ENCODE peak calls at places on chromosomes 12 and 14, in five cellular contexts. Q is Peyer's patch, N is heart left ventricle, C is cardiac fibroblast, G is AG09309. R is an unnamed sample.

GRCh38 chr14:23633160-23633701 is 2.9 kb upstream of the DHRS2 start:
- DNase-seq in Q (no peak), C (no peak), N (no peak), G (no peak), R (no peak)

GRCh38 chr14:51160871-51161270 is 66.0 kb upstream of the TRIM9 start:
- DNase-seq in C (no peak), N (no peak), Q (no peak), G (no peak), R (no peak)

GRCh38 chr12:32988982-32989381 is 92.4 kb upstream of the PKP2 start:
- DNase-seq in N (no peak), Q (no peak), C (no peak), G (no peak), R (peak; percentile 14)

GRCh38 chr14:73289308-73289707 is 52.0 kb downstream of the PAPLN start:
- DNase-seq in Q (no peak), G (no peak), C (no peak), N (no peak), R (no peak)

GRCh38 chr14:97546491-97546890 is 749.3 kb downstream of the VRK1 start:
- DNase-seq in G (no peak), C (no peak), N (no peak), Q (no peak), R (no peak)

GRCh38 chr12:63922446-63922845 is 77.9 kb downstream of the SRGAP1 start:
- DNase-seq in Q (no peak), C (peak; percentile 73), N (no peak), G (peak; percentile 81), R (no peak)

GRCh38 chr14:68607081-68607851 is 185.6 kb downstream of the ZFP36L1 start:
- DNase-seq in C (no peak), N (no peak), G (no peak), Q (no peak), R (no peak)

GRCh38 chr14:21791749-21792148 is 118.1 kb upstream of the OR4E1 start:
- DNase-seq in C (no peak), G (no peak), Q (no peak), N (no peak), R (no peak)

GRCh38 chr14:31970744-31971143 is 106.4 kb upstream of the ARHGAP5 start:
- DNase-seq in C (no peak), N (no peak), Q (no peak), G (no peak), R (no peak)

GRCh38 chr12:115037830-115038229 is 353.9 kb upstream of the TBX3 start:
- DNase-seq in N (no peak), Q (no peak), C (peak; percentile 69), G (no peak), R (no peak)

GRCh38 chr12:92133795-92134637 is 11.6 kb downstream of the BTG1 start:
- DNase-seq in C (no peak), N (no peak), G (no peak), Q (no peak), R (no peak)

GRCh38 chr14:105499256-105500035 is 8.4 kb downstream of the TEDC1 start:
- DNase-seq in N (no peak), G (no peak), Q (no peak), C (no peak), R (no peak)

GRCh38 chr14:71454010-71454409 is 478.2 kb upstream of the RGS6 start:
- DNase-seq in Q (no peak), G (no peak), N (no peak), C (no peak), R (no peak)

GRCh38 chr14:94998110-94998509 is 159.2 kb downstream of the DICER1 start:
- DNase-seq in N (no peak), G (no peak), C (no peak), Q (no peak), R (no peak)

GRCh38 chr12:108729612-108730336 is 1.5 kb downstream of the CORO1C start:
- DNase-seq in Q (no peak), G (no peak), N (no peak), C (peak; percentile 74), R (no peak)

GRCh38 chr12:48925218-48925871 is at the start of gene FKBP11:
- DNase-seq in N (peak; percentile 66), Q (peak; percentile 79), C (peak; percentile 62), G (no peak), R (no peak)

GRCh38 chr12:24496755-24497154 is 452.1 kb downstream of the BCAT1 start:
- DNase-seq in G (no peak), C (peak; percentile 78), Q (no peak), N (no peak), R (peak; percentile 48)

GRCh38 chr14:28344381-28344780 is 422.2 kb upstream of the FOXG1 start:
- DNase-seq in G (no peak), C (peak; percentile 62), N (no peak), Q (no peak), R (peak; percentile 57)

GRCh38 chr14:67446371-67447032 is 34.5 kb upstream of the PLEK2 start:
- DNase-seq in G (no peak), Q (no peak), N (peak; percentile 45), C (no peak), R (no peak)

GRCh38 chr12:57049047-57049446 is 882 bp downstream of the MYO1A start:
- DNase-seq in Q (peak; percentile 76), G (no peak), C (no peak), N (no peak), R (no peak)

GRCh38 chr12:79591988-79592387 is 98.8 kb downstream of the PAWR start:
- DNase-seq in Q (no peak), G (no peak), C (peak; percentile 13), N (no peak), R (no peak)

GRCh38 chr14:51644215-51644969 is 7.3 kb upstream of the FRMD6 start:
- DNase-seq in G (peak; percentile 42), N (no peak), Q (no peak), C (no peak), R (no peak)

GRCh38 chr14:51535443-51536044 is 116.2 kb upstream of the FRMD6 start:
- DNase-seq in G (no peak), N (no peak), Q (no peak), C (no peak), R (no peak)

DNA sequence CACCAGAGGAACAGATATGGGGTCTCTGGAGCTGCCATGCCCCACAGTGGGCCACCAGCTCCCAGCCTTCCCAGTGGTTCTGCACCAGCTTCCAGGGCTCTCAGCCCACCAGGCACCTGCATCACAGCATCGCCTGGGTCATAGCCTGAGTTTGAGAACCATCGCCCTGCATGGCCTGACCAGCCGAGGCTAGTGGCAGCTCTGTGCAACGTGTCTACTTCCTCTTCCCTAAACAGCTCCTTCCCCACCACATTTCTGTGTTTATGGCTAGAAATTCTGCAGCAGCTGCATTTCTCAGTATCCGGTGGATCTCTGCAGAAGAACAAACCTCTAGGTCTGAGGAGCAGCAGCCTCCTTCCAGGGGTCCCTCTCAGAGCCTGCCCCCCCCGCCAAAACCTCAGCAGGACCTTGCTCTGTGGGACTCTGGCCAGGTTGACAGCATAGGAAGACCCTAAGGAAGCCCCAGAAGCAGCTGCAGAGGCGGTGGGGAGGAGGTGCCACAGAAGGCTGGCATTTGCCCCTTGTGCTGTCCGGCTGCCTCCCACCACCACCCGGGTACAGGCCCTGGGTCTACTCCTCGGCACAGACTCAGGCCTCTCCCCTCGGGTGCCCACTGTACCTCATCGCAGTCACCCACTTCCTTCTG is 47.7 kb downstream of the PSMA6 start:
- DNase-seq in Q (no peak), G (no peak), N (no peak), C (no peak), R (no peak)
- TF ChIP-seq CTCF in Q (no peak), G (no peak), N (no peak), C (no peak), R (no peak)

DNA sequence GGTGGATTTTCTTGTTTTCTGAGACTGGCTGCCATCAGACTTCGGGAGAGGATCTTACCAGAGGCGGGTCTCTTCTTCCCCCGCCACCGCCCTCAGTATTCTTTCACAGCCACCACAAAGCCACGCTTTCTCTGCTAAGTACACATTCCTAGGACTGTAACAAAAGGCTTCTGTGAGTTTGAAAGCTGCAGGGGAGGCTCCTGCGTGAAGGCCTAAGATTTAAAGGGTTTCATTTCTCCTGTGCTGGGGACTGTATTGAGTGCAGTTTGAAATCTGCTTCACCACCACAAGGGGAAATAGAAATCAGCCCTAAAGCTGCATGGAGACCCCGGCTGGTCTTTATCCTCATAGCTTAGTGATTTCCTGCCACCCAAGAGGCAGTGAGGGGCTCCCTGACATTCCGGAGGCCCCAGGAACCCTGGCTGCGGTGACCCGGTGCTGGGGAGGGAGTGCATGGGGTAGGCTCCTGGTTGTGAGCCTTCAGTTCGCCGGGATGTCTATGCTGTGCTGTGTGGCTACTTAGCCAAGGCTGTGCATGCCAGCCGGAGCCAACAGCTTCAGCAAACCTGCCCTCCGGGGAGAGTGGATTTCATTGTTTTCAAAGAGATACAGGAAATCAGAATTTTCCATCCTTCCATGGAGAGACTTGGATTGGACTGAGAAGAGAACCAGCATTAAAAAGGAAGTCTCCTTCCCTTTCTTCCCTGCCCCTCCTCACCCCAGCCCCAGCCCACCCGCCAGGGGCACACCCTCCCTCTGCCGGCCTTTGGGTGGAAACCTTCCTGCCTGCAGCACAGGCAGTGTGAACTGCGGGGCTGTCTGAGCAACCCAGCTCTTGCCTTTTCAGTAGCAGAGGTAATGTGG is 163.3 kb downstream of the ETV6 start:
- DNase-seq in G (no peak), N (peak; percentile 57), Q (peak; percentile 55), C (peak; percentile 25), R (no peak)
- H3K4me3 ChIP-seq in G (peak overlapping the region; percentile 21), N (peak overlapping the region; percentile 18), Q (peak overlapping the region; percentile 10), C (no peak overlapping the region), R (no peak overlapping the region)

GRCh38 chr12:3313655-3314305 is 177.2 kb upstream of the PRMT8 start:
- DNase-seq in C (peak; percentile 34), N (no peak), G (no peak), Q (no peak), R (no peak)
- TF ChIP-seq CTCF in C (peak; percentile 43), N (peak; percentile 50), G (peak; percentile 41), Q (peak; percentile 19), R (peak; percentile 40)

DNA sequence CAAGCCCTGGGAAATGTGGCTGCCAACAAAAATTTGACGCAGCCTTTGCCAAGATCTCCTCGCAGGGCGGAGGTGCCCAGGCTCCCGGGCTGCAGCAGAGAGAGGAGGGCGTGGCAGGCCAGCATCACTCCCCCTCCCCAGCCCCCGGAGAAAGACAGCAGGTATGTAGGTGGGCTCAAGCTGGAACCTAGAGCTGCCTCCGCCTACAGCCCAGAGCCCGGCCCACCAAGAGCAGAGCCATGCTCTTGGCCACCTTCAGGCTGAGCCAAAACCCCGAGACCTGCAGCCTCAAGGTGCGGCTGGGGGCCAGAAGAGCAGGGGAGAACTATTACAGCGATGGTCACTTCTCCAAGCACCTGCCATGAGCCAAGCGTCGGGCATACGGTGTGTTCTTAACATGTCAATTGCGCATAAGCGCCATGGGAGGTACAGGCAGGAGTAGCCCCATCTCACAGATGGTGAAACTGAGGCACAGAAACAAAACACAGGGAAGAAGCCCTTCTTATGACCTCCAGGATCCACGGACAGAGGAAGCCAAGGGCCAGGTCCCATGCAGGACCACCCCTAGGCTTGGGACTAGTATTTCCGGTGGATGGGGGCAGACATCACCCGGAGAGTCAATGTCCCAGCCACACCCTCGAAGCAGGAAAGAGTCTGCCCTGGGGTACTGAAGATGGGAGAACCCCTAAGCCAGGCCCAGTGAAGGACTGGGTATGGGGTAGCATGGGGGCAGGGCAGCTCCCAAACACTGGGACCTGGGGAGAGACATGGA is 109.0 kb downstream of the NCOR2 start:
- DNase-seq in Q (no peak), G (no peak), N (no peak), C (no peak), R (no peak)
- H3K4me3 ChIP-seq in Q (no peak overlapping the region), G (no peak overlapping the region), N (no peak overlapping the region), C (no peak overlapping the region), R (no peak overlapping the region)

GRCh38 chr14:55111122-55111705 is 17.8 kb upstream of the LGALS3 start:
- DNase-seq in N (no peak), C (no peak), Q (peak; percentile 71), G (no peak), R (no peak)
- TF ChIP-seq CTCF in N (no peak), C (no peak), Q (no peak), G (no peak), R (no peak)

R was measured in kidney epithelial cell.